ENCODE peak calls at places on chromosomes 2 and 18, in six cellular contexts. V is body of pancreas, W is endodermal cell, X is iPS DF 6.9, S is fibroblast of lung, T is upper lobe of left lung. G is an unnamed sample.

GRCh38 chr2:159034728-159035127 is 66.3 kb downstream of the TANC1 start:
- DNase-seq in V (no peak), T (no peak), S (no peak), X (no peak), W (no peak), G (no peak)

GRCh38 chr2:236286866-236287545 is 22.8 kb upstream of the ASB18 start:
- DNase-seq in W (peak; percentile 37), V (no peak), S (no peak), T (no peak), X (no peak), G (no peak)

GRCh38 chr2:8457092-8457481 is 224.8 kb upstream of the ID2 start:
- DNase-seq in W (no peak), V (peak; percentile 37), X (no peak), T (no peak), S (no peak), G (peak; percentile 34)

GRCh38 chr2:132420776-132421175 is 4.2 kb downstream of the GPR39 start:
- DNase-seq in W (peak; percentile 26), T (no peak), X (no peak), S (no peak), V (no peak), G (no peak)

GRCh38 chr2:146666336-146666735 is 1178.5 kb upstream of the ACVR2A start:
- DNase-seq in V (no peak), X (no peak), W (no peak), S (no peak), T (no peak), G (no peak)

GRCh38 chr2:236639461-236639860 is 69.8 kb downstream of the ACKR3 start:
- DNase-seq in V (no peak), T (no peak), X (no peak), W (no peak), S (no peak), G (no peak)

GRCh38 chr18:12497296-12497695 is 89.6 kb downstream of the PRELID3A start:
- DNase-seq in W (no peak), S (no peak), X (no peak), T (peak; percentile 71), V (no peak), G (no peak)

GRCh38 chr2:71122917-71123316 is 7.1 kb downstream of the MCEE start:
- DNase-seq in T (no peak), S (peak; percentile 24), V (no peak), X (no peak), W (no peak), G (no peak)

GRCh38 chr2:5673148-5673860 is 18.9 kb upstream of the SOX11 start:
- DNase-seq in W (peak; percentile 78), S (no peak), X (no peak), T (no peak), V (no peak), G (no peak)

GRCh38 chr2:210442457-210442856 is 34.1 kb downstream of the LANCL1 start:
- DNase-seq in X (no peak), V (no peak), S (no peak), W (no peak), T (no peak), G (no peak)

GRCh38 chr2:10776231-10776977 is 36.2 kb downstream of the PDIA6 start:
- DNase-seq in V (no peak), W (peak; percentile 54), S (no peak), X (no peak), T (no peak), G (no peak)

GRCh38 chr2:120661551-120661950 is 74.1 kb upstream of the GLI2 start:
- DNase-seq in V (peak; percentile 60), W (peak; percentile 94), X (no peak), S (peak; percentile 44), T (no peak), G (no peak)

GRCh38 chr18:34909637-34910364 is 131.4 kb upstream of the MAPRE2 start:
- DNase-seq in V (no peak), W (no peak), X (no peak), T (no peak), S (peak; percentile 42), G (no peak)

GRCh38 chr2:128612628-128613027 is 294.0 kb upstream of the HS6ST1 start:
- DNase-seq in V (peak; percentile 3), S (no peak), T (no peak), X (no peak), W (no peak), G (no peak)

GRCh38 chr18:52200891-52201663 is 138.9 kb upstream of the DCC start:
- DNase-seq in T (no peak), W (no peak), S (no peak), V (no peak), X (no peak), G (no peak)

GRCh38 chr2:138324068-138324771 is 177.3 kb upstream of the SPOPL start:
- DNase-seq in V (peak; percentile 14), W (peak; percentile 48), X (no peak), T (no peak), S (no peak), G (no peak)

GRCh38 chr18:67381608-67382150 is 134.8 kb downstream of the DSEL start:
- DNase-seq in V (no peak), S (no peak), T (no peak), X (no peak), W (no peak), G (no peak)

GRCh38 chr2:172179045-172179742 is 76.5 kb upstream of the DLX2 start:
- DNase-seq in V (no peak), X (no peak), S (no peak), W (no peak), T (no peak), G (no peak)

GRCh38 chr2:13193900-13194299 is 477.2 kb downstream of the TRIB2 start:
- DNase-seq in X (peak; percentile 31), T (no peak), W (no peak), V (no peak), S (peak; percentile 71), G (no peak)

GRCh38 chr18:77135339-77136075 is 2.9 kb upstream of the MBP start:
- DNase-seq in V (no peak), T (peak; percentile 17), S (no peak), W (no peak), X (no peak), G (no peak)

GRCh38 chr2:217777906-217778305 is 224.9 kb downstream of the TNS1 start:
- DNase-seq in W (no peak), S (no peak), X (no peak), T (no peak), V (no peak), G (no peak)

GRCh38 chr2:152458441-152458940 is 123.5 kb downstream of the FMNL2 start:
- DNase-seq in V (no peak), T (no peak), W (no peak), X (no peak), S (no peak), G (no peak)

GRCh38 chr18:78506031-78506461 is 473.6 kb upstream of the SALL3 start:
- DNase-seq in T (no peak), V (no peak), W (peak; percentile 88), X (peak; percentile 47), S (no peak), G (no peak)

GRCh38 chr2:38850045-38850444 is 25.7 kb downstream of the DHX57 start:
- DNase-seq in W (no peak), T (no peak), V (no peak), S (no peak), X (no peak), G (no peak)

GRCh38 chr18:59783138-59783537 is 85.9 kb upstream of the CCBE1 start:
- DNase-seq in X (peak; percentile 37), V (no peak), T (no peak), W (peak; percentile 85), S (peak; percentile 79), G (no peak)

GRCh38 chr18:27863780-27864430 is 313.0 kb downstream of the CDH2 start:
- DNase-seq in X (no peak), V (no peak), S (no peak), T (no peak), W (no peak), G (no peak)

GRCh38 chr2:146994246-146994645 is 850.6 kb upstream of the ACVR2A start:
- DNase-seq in V (no peak), W (no peak), T (no peak), S (no peak), X (no peak), G (no peak)

GRCh38 chr2:216064014-216064630 is 17.5 kb downstream of the PECR start:
- DNase-seq in X (no peak), W (no peak), S (no peak), T (no peak), V (no peak), G (no peak)

GRCh38 chr2:238107525-238108422 is 7.6 kb downstream of the ESPNL start:
- DNase-seq in S (no peak), V (no peak), X (no peak), T (no peak), W (peak; percentile 52), G (no peak)

GRCh38 chr18:36813753-36814130 is 15.1 kb downstream of the TPGS2 start:
- DNase-seq in X (no peak), W (no peak), T (no peak), V (no peak), S (no peak), G (no peak)
- H3K27ac ChIP-seq in X (no peak overlapping the region), W (no peak overlapping the region), T (peak overlapping the region; percentile 6), V (no peak overlapping the region), S (no peak overlapping the region), G (no peak overlapping the region)

GRCh38 chr2:106147159-106147558 is 46.9 kb downstream of the UXS1 start:
- DNase-seq in T (no peak), W (no peak), S (peak; percentile 31), X (no peak), V (no peak), G (no peak)
- H3K4me3 ChIP-seq in T (no peak overlapping the region), W (no peak overlapping the region), S (no peak overlapping the region), X (no peak overlapping the region), V (no peak overlapping the region), G (no peak overlapping the region)

DNA sequence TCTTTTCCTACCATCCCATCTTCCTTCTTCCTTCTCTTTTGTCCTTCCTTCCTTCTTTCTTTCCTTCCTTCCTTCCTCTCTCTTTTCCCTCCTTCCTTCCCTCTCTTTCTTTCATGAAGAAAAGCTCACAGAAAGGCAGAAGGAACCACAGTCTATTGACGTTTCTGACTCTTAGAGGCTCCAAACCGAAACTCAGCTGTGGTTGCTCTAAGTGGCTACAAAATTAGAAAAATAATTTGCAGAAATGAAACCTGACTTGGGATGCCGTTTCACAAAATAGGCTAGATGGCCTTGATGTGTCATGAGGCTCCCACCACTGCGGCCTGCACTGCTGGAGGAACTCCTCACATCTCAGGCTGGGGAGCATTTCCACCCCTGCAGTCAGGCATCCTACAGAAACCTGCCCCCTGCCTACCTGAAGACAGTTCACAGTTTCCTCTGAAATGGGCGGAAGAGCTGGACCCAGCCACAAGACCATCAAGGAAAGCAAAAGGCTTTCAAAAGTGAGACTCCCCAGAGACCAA is 165.6 kb downstream of the SMAD7 start:
- DNase-seq in X (no peak), W (no peak), V (no peak), T (peak; percentile 48), S (no peak), G (no peak)
- H3K4me1 ChIP-seq in X (no peaks in the 10 kb centered on the region), W (peaks cover 17% of the 10 kb centered on the region), V (peaks cover 21% of the 10 kb centered on the region), T (peaks cover 57% of the 10 kb centered on the region), S (peaks cover 11% of the 10 kb centered on the region), G (no peaks in the 10 kb centered on the region)

GRCh38 chr2:112829931-112830330 is 6.6 kb downstream of the IL1B start:
- DNase-seq in V (no peak), X (no peak), T (no peak), S (no peak), W (peak; percentile 26), G (no peak)

GRCh38 chr2:112824701-112825099 is 11.9 kb downstream of the IL1B start:
- DNase-seq in V (no peak), W (no peak), X (no peak), T (no peak), S (no peak), G (no peak)

GRCh38 chr2:112830469-112830868 is 6.1 kb downstream of the IL1B start:
- DNase-seq in W (no peak), V (no peak), S (no peak), T (no peak), X (no peak), G (no peak)

GRCh38 chr2:112829247-112829646 is 7.3 kb downstream of the IL1B start:
- DNase-seq in V (no peak), X (no peak), S (no peak), T (no peak), W (peak; percentile 5), G (no peak)

GRCh38 chr2:112827786-112828185 is 8.8 kb downstream of the IL1B start:
- DNase-seq in W (no peak), T (no peak), V (no peak), S (no peak), X (no peak), G (no peak)
- H3K27ac ChIP-seq in W (no peak overlapping the region), T (no peak overlapping the region), V (no peak overlapping the region), S (no peak overlapping the region), X (no peak overlapping the region), G (no peak overlapping the region)

G was measured in effector memory CD4-positive, alpha-beta T cell.